ENCODE peak calls at places on chromosomes 16 and 17, in ten cellular contexts. F, S, G, O, M, K, J, U, A and L are unnamed samples.

GRCh38 chr17:80596760-80597608 is 52.3 kb downstream of the RPTOR start:
- DNase-seq in F (no peak), S (no peak), G (no peak), O (no peak), M (no peak), K (peak), J (peak), U (no peak), A (no peak), L (no peak)

GRCh38 chr17:43875476-43876147 is 28.6 kb downstream of the CD300LG start:
- DNase-seq in F (no peak), S (no peak), G (no peak), O (no peak), M (no peak), K (no peak), J (no peak), U (no peak), A (no peak), L (no peak)

GRCh38 chr17:77888242-77889134 is 70.0 kb upstream of the TNRC6C start:
- DNase-seq in F (no peak), S (peak), G (peak), O (peak), M (no peak), K (no peak), J (no peak), U (no peak), A (no peak), L (no peak)

GRCh38 chr17:39939588-39940419 is 12.3 kb downstream of the LRRC3C start:
- DNase-seq in F (no peak), S (no peak), G (no peak), O (peak), M (no peak), K (peak), J (peak), U (no peak), A (peak), L (peak)

GRCh38 chr17:16516594-16517018 is 24.6 kb upstream of the LRRC75A start:
- DNase-seq in F (peak), S (peak), G (peak), O (peak), M (no peak), K (peak), J (peak), U (peak), A (peak), L (peak)

GRCh38 chr17:30549864-30550511 is 72.8 kb downstream of the GOSR1 start:
- DNase-seq in F (no peak), S (peak), G (no peak), O (no peak), M (no peak), K (no peak), J (peak), U (no peak), A (no peak), L (no peak)

GRCh38 chr16:67702130-67702529 is 17.0 kb downstream of the GFOD2 start:
- DNase-seq in F (no peak), S (no peak), G (no peak), O (no peak), M (no peak), K (no peak), J (no peak), U (no peak), A (no peak), L (no peak)

GRCh38 chr16:67664258-67664657 is 2.3 kb downstream of the ENKD1 start:
- DNase-seq in F (no peak), S (no peak), G (no peak), O (no peak), M (no peak), K (no peak), J (no peak), U (no peak), A (no peak), L (no peak)

GRCh38 chr17:5002121-5002788 is 4.5 kb downstream of the KIF1C start:
- DNase-seq in F (no peak), S (no peak), G (no peak), O (no peak), M (no peak), K (no peak), J (no peak), U (no peak), A (no peak), L (no peak)

GRCh38 chr16:19900590-19900989 is 15.9 kb upstream of the GPRC5B start:
- DNase-seq in F (no peak), S (no peak), G (no peak), O (no peak), M (no peak), K (no peak), J (no peak), U (no peak), A (no peak), L (no peak)

GRCh38 chr17:62712011-62712615 is 84.6 kb downstream of the MRC2 start:
- DNase-seq in F (no peak), S (peak), G (no peak), O (no peak), M (no peak), K (no peak), J (no peak), U (peak), A (no peak), L (peak)

GRCh38 chr16:63365665-63366064 is 1329.4 kb upstream of the CDH8 start:
- DNase-seq in F (no peak), S (no peak), G (no peak), O (no peak), M (no peak), K (no peak), J (no peak), U (no peak), A (no peak), L (no peak)

GRCh38 chr17:77451894-77452852 is 311.4 kb downstream of the SEC14L1 start:
- DNase-seq in F (no peak), S (peak), G (peak), O (peak), M (no peak), K (peak), J (no peak), U (peak), A (no peak), L (peak)

GRCh38 chr16:593406-593805 is 3.5 kb downstream of the RAB40C start:
- DNase-seq in F (no peak), S (peak), G (no peak), O (no peak), M (no peak), K (no peak), J (peak), U (no peak), A (no peak), L (no peak)

GRCh38 chr16:57984443-57985203 is 13.7 kb upstream of the CNGB1 start:
- DNase-seq in F (peak), S (peak), G (peak), O (peak), M (no peak), K (no peak), J (no peak), U (no peak), A (peak), L (peak)

GRCh38 chr16:57092786-57093301 is 461 bp downstream of the CPNE2 start:
- DNase-seq in F (peak), S (peak), G (peak), O (peak), M (peak), K (peak), J (peak), U (no peak), A (peak), L (peak)

GRCh38 chr17:8223356-8224063 is 13.1 kb upstream of the AURKB start:
- DNase-seq in F (no peak), S (peak), G (peak), O (peak), M (peak), K (peak), J (peak), U (peak), A (peak), L (peak)

GRCh38 chr16:70320121-70320520 is 21.1 kb downstream of the DDX19B start:
- DNase-seq in F (no peak), S (no peak), G (no peak), O (no peak), M (no peak), K (no peak), J (no peak), U (no peak), A (no peak), L (no peak)